ENCODE peak calls at places on chromosomes 12 and 14, in four cellular contexts. D is cardiac muscle cell, I is IMR-90, W is left ventricle myocardium inferior. Y is an unnamed sample.

GRCh38 chr12:102957339-102958050 is at the start of gene ASCL1:
- DNase-seq in W (no peak), I (peak; percentile 10), D (peak; percentile 43), Y (no peak)

GRCh38 chr12:38875571-38876228 is 29.7 kb downstream of the CPNE8 start:
- DNase-seq in D (no peak), W (no peak), I (no peak), Y (no peak)

GRCh38 chr14:105980224-105980623 is 453.8 kb downstream of the TMEM121 start:
- DNase-seq in I (no peak), W (no peak), D (no peak), Y (no peak)

GRCh38 chr12:113961921-113962710 is 4.0 kb downstream of the RBM19 start:
- DNase-seq in D (peak; percentile 34), I (peak; percentile 72), W (no peak), Y (no peak)

GRCh38 chr12:118302053-118302452 is 70.7 kb downstream of the TAOK3 start:
- DNase-seq in I (peak; percentile 53), D (peak; percentile 43), W (no peak), Y (no peak)

GRCh38 chr14:36857136-36857535 is 195.5 kb downstream of the PAX9 start:
- DNase-seq in D (no peak), I (no peak), W (no peak), Y (no peak)

GRCh38 chr14:54325766-54326165 is 71.0 kb upstream of the CDKN3 start:
- DNase-seq in D (no peak), W (no peak), I (no peak), Y (no peak)

GRCh38 chr12:106245767-106246166 is 2.1 kb downstream of the CKAP4 start:
- DNase-seq in W (no peak), I (peak; percentile 54), D (peak; percentile 88), Y (peak; percentile 74)

GRCh38 chr12:117377758-117378157 is 16.3 kb upstream of the NOS1 start:
- DNase-seq in D (no peak), I (no peak), W (no peak), Y (no peak)

GRCh38 chr14:21933681-21934080 is 260.1 kb upstream of the OR4E1 start:
- DNase-seq in W (no peak), I (no peak), D (no peak), Y (no peak)

GRCh38 chr12:14710632-14711324 is 14.4 kb upstream of the GUCY2C start:
- DNase-seq in I (no peak), D (no peak), W (no peak), Y (no peak)

GRCh38 chr14:50985124-50985815 is 41.0 kb upstream of the PYGL start:
- DNase-seq in D (peak; percentile 12), I (no peak), W (no peak), Y (no peak)

GRCh38 chr12:118645219-118645618 is 268.9 kb downstream of the SUDS3 start:
- DNase-seq in D (no peak), W (peak; percentile 21), I (no peak), Y (no peak)

GRCh38 chr12:57242691-57243454 is 8.1 kb downstream of the STAC3 start:
- DNase-seq in W (no peak), D (peak; percentile 56), I (peak; percentile 35), Y (no peak)

GRCh38 chr12:68453876-68454275 is 121.7 kb upstream of the MDM1 start:
- DNase-seq in W (no peak), D (peak; percentile 59), I (no peak), Y (no peak)

GRCh38 chr12:92363295-92364146 is 217.9 kb upstream of the BTG1 start:
- DNase-seq in D (peak; percentile 48), W (peak; percentile 31), I (peak; percentile 4), Y (no peak)

GRCh38 chr12:104372721-104373335 is 69.3 kb downstream of the EID3 start:
- DNase-seq in D (no peak), W (no peak), I (no peak), Y (peak; percentile 65)

GRCh38 chr12:56644654-56645053 is 1.1 kb downstream of the ATP5F1B start:
- DNase-seq in W (no peak), D (peak; percentile 11), I (no peak), Y (no peak)

GRCh38 chr12:43277630-43278267 is 274.3 kb downstream of the ADAMTS20 start:
- DNase-seq in I (peak; percentile 84), W (no peak), D (peak; percentile 64), Y (no peak)

GRCh38 chr12:120866143-120866542 is 38.0 kb downstream of the SPPL3 start:
- DNase-seq in W (no peak), I (peak; percentile 51), D (peak; percentile 69), Y (no peak)

GRCh38 chr14:65791551-65791981 is 379.0 kb downstream of the FUT8 start:
- DNase-seq in D (peak; percentile 71), W (no peak), I (peak; percentile 45), Y (no peak)

GRCh38 chr12:54622463-54623183 is 12.1 kb downstream of the LACRT start:
- DNase-seq in I (peak; percentile 4), D (peak; percentile 13), W (no peak), Y (no peak)

GRCh38 chr12:80837342-80837978 is 100.3 kb downstream of the LIN7A start:
- DNase-seq in D (peak; percentile 79), I (peak; percentile 76), W (no peak), Y (no peak)

GRCh38 chr12:12606793-12607589 is 4.7 kb upstream of the CREBL2 start:
- DNase-seq in W (no peak), I (peak; percentile 65), D (peak; percentile 83), Y (no peak)

GRCh38 chr14:24092960-24093900 is 881 bp upstream of the PCK2 start:
- DNase-seq in D (no peak), I (no peak), W (no peak), Y (no peak)
- TF ChIP-seq CTCF in D (no peak), I (no peak), W (no peak), Y (no peak)

GRCh38 chr14:73786942-73787759 is 64.5 kb upstream of the PTGR2 start:
- DNase-seq in D (peak; percentile 58), I (peak; percentile 35), W (peak; percentile 78), Y (no peak)

GRCh38 chr14:73787760-73788508 is 63.7 kb upstream of the PTGR2 start:
- DNase-seq in I (peak; percentile 55), W (no peak), D (peak; percentile 60), Y (no peak)

GRCh38 chr14:73792476-73792875 is 59.2 kb upstream of the PTGR2 start:
- DNase-seq in W (no peak), D (no peak), I (no peak), Y (peak; percentile 52)

GRCh38 chr14:73788871-73789590 is 62.6 kb upstream of the PTGR2 start:
- DNase-seq in D (peak; percentile 77), W (no peak), I (no peak), Y (no peak)

DNA sequence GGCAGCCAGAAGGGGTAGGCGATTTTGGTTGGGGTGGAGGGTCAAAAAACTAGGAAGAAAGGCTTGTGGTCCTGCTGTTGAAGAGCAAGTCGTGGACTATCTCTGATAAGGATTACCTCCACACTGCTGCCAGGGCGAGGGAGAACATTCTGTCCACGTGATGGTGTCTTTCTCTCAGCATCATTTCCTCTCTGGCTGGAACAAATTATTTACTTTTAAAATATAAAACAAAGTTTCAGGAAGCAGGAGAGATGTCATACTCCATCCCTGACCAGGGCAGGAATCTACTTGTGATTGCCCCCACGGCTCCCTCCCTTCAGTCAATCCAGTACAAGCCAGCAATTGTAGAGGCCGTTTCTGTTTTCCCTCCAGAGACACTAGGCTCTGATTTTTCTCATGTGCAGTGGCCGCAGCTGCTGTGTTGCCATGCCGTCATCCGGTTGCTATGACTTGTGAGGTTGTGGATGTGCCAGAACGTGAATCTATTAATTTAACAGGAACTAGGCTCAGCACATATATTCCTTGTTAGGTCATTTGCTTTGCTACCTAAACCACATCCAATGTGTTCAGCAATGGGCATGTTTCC is 61.5 kb upstream of the PTGR2 start:
- DNase-seq in W (peak; percentile 63), I (peak; percentile 97), D (peak; percentile 95), Y (peak; percentile 69)
- H3K4me3 ChIP-seq in W (no peak overlapping the region), I (no peak overlapping the region), D (no peak overlapping the region), Y (no peak overlapping the region)

GRCh38 chr14:87332001-87332400 is 661.0 kb downstream of the GALC start:
- DNase-seq in I (peak; percentile 73), W (no peak), D (peak; percentile 5), Y (no peak)

DNA sequence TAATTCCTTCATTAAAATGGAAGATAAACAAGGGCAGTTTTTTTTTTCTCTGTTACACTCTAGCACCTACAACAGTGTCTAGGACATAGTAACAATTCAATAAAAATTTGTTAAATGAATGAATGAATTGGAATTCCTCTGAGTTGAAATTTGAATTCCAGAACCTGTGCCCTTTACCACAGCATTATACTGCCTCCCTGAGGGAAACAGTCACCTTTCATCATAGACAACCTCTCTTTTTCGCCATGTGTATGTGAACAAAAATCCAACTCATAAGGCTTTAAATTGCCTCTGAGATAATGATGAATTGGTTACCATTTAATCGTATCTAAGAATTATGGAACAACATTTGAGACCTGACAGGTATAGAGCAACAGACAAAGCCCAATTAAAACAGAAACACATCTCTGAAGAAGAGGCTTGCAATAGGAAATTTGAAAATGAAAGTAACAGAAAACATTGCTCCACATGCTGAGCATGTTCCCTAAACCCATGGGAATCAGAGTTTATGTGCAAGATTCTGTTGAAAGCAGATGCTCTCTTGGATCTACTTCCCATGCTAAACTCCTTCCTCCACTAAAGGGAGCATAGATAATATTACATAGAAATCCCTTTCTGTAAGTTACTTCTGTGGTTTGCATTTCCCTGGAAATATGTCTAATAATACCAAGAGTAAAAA is 657.8 kb downstream of the GALC start:
- DNase-seq in W (no peak), I (no peak), D (no peak), Y (no peak)
- TF ChIP-seq CTCF in W (no peak), I (peak; percentile 7), D (no peak), Y (no peak)

GRCh38 chr12:49969027-49969426 is 3.7 kb upstream of the AQP6 start:
- DNase-seq in D (no peak), W (no peak), I (no peak), Y (no peak)

GRCh38 chr12:49966511-49967041 is 4.9 kb downstream of the AQP5 start:
- DNase-seq in I (no peak), W (no peak), D (no peak), Y (no peak)

GRCh38 chr12:49967042-49967776 is 5.5 kb downstream of the AQP5 start:
- DNase-seq in W (peak; percentile 89), D (peak; percentile 92), I (peak; percentile 78), Y (peak; percentile 98)

GRCh38 chr12:49968431-49968830 is 4.3 kb upstream of the AQP6 start:
- DNase-seq in W (no peak), D (no peak), I (no peak), Y (no peak)

GRCh38 chr12:49967777-49968250 is 4.9 kb upstream of the AQP6 start:
- DNase-seq in W (no peak), I (no peak), D (no peak), Y (no peak)
- H3K4me3 ChIP-seq in W (peak overlapping the region; percentile 60), I (peak overlapping the region; percentile 28), D (no peak overlapping the region), Y (no peak overlapping the region)

GRCh38 chr12:130911933-130912332 is 40.1 kb downstream of the RAN start:
- DNase-seq in W (no peak), D (no peak), I (no peak), Y (no peak)
- TF ChIP-seq CTCF in W (no peak), D (no peak), I (no peak), Y (no peak)

GRCh38 chr14:62103497-62103896 is 341.3 kb downstream of the SNAPC1 start:
- DNase-seq in W (no peak), D (no peak), I (no peak), Y (no peak)
- H3K4me3 ChIP-seq in W (no peak overlapping the region), D (no peak overlapping the region), I (no peak overlapping the region), Y (no peak overlapping the region)

GRCh38 chr12:30726647-30727046 is 28.1 kb downstream of the CAPRIN2 start:
- DNase-seq in D (no peak), W (no peak), I (no peak), Y (no peak)

GRCh38 chr12:30729547-30729946 is 25.2 kb downstream of the CAPRIN2 start:
- DNase-seq in I (no peak), W (no peak), D (no peak), Y (no peak)

GRCh38 chr12:30730011-30730410 is 24.7 kb downstream of the CAPRIN2 start:
- DNase-seq in I (no peak), D (no peak), W (no peak), Y (no peak)

GRCh38 chr12:30725739-30726138 is 29.0 kb downstream of the CAPRIN2 start:
- DNase-seq in I (peak; percentile 84), W (no peak), D (peak; percentile 80), Y (no peak)
- TF ChIP-seq CTCF in I (no peak), W (no peak), D (peak; percentile 20), Y (no peak)